ENCODE peak calls at places on chromosomes 16 and 17, in five cellular contexts. One of them, this sample, is unnamed.
A peak's percentile ranks its signal among the peaks of the same experiment; 100 is the strongest.

GRCh38 chr16:15993541-15993940 is 44.1 kb downstream of the ABCC1 start:
- DNase-seq in Peyer's patch: no peak
- DNase-seq in upper lobe of left lung: no peak
- DNase-seq in left ventricle myocardium inferior: no peak
- DNase-seq in WERI-Rb-1: no peak
- DNase-seq in this sample: no peak

GRCh38 chr17:38912221-38912813 is 13.1 kb upstream of the LASP1NB start:
- DNase-seq in Peyer's patch: peak; percentile 47
- DNase-seq in upper lobe of left lung: peak; percentile 60
- DNase-seq in left ventricle myocardium inferior: peak; percentile 80
- DNase-seq in WERI-Rb-1: no peak
- DNase-seq in this sample: no peak

GRCh38 chr16:84604477-84605013 is 13.3 kb downstream of the COTL1 start:
- DNase-seq in Peyer's patch: no peak
- DNase-seq in upper lobe of left lung: no peak
- DNase-seq in left ventricle myocardium inferior: no peak
- DNase-seq in WERI-Rb-1: no peak
- DNase-seq in this sample: no peak

GRCh38 chr17:75109047-75109406 is 742 bp upstream of the ARMC7 start:
- DNase-seq in Peyer's patch: no peak
- DNase-seq in upper lobe of left lung: no peak
- DNase-seq in left ventricle myocardium inferior: no peak
- DNase-seq in WERI-Rb-1: no peak
- DNase-seq in this sample: no peak

GRCh38 chr17:49600949-49601348 is 25.3 kb downstream of the NXPH3 start:
- DNase-seq in Peyer's patch: no peak
- DNase-seq in upper lobe of left lung: no peak
- DNase-seq in left ventricle myocardium inferior: no peak
- DNase-seq in WERI-Rb-1: no peak
- DNase-seq in this sample: no peak

GRCh38 chr16:56450275-56450889 is 750 bp downstream of the NUDT21 start:
- DNase-seq in Peyer's patch: no peak
- DNase-seq in upper lobe of left lung: no peak
- DNase-seq in left ventricle myocardium inferior: no peak
- DNase-seq in WERI-Rb-1: no peak
- DNase-seq in this sample: peak; percentile 25

GRCh38 chr17:63843387-63844292 is 1.2 kb upstream of the SMARCD2 start:
- DNase-seq in Peyer's patch: peak; percentile 72
- DNase-seq in upper lobe of left lung: no peak
- DNase-seq in left ventricle myocardium inferior: peak; percentile 53
- DNase-seq in WERI-Rb-1: no peak
- DNase-seq in this sample: peak; percentile 32

GRCh38 chr17:61815863-61816523 is 47.3 kb downstream of the BRIP1 start:
- DNase-seq in Peyer's patch: no peak
- DNase-seq in upper lobe of left lung: no peak
- DNase-seq in left ventricle myocardium inferior: no peak
- DNase-seq in WERI-Rb-1: no peak
- DNase-seq in this sample: no peak

GRCh38 chr16:28915181-28915580 is 9.9 kb downstream of the RABEP2 start:
- DNase-seq in Peyer's patch: no peak
- DNase-seq in upper lobe of left lung: no peak
- DNase-seq in left ventricle myocardium inferior: no peak
- DNase-seq in WERI-Rb-1: no peak
- DNase-seq in this sample: no peak

DNA sequence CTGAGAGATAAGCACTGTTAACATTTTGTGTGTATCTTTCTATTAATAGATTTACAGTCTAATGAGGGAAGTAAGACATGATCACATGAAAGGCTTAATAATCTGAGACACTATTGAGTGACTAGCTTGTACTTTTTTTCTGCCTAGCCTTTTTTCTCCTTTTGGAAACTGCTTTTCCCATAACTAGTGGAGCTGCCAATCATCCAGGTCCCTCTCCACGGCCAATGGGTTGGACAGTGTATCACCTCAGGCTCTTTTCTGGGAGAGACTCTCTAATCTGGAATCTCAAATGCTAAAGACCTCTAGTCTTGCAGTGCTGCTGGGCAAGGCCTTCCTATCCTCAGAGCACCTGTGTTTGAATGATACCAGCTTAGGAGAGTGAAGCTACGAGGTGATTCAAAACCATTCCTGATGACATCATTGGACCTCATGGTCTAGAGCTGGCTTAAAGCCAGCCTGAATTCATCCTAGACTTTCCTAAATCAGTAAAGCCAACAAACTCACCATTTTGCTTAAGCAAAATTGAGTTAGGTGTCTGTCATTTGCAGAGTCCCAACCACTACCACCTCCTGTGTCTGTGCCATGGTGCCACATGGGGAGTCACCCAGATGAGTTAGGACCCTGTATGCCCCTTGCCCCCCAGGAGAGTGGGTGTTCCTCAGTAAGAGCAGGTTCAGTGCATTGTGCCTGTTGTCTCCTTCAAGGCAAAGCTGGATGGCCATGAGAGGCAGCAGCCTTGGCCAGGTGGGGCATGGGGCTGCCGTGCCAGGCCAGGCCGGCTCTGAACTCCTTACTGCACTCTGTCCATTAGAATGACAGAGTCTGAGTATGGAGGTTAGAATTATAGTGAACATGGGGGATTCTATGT is 62.9 kb downstream of the SPECC1 start:
- DNase-seq in Peyer's patch: no peak
- DNase-seq in upper lobe of left lung: peak; percentile 54
- DNase-seq in left ventricle myocardium inferior: no peak
- DNase-seq in WERI-Rb-1: no peak
- DNase-seq in this sample: no peak
- H3K27ac ChIP-seq in Peyer's patch: peak overlapping the region; percentile 18
- H3K27ac ChIP-seq in upper lobe of left lung: no peak overlapping the region
- H3K27ac ChIP-seq in left ventricle myocardium inferior: peak overlapping the region; percentile 72
- H3K27ac ChIP-seq in WERI-Rb-1: no peak overlapping the region
- H3K27ac ChIP-seq in this sample: no peak overlapping the region

GRCh38 chr16:4826980-4827379 is 20.1 kb downstream of the GLYR1 start:
- DNase-seq in Peyer's patch: no peak
- DNase-seq in upper lobe of left lung: no peak
- DNase-seq in left ventricle myocardium inferior: peak; percentile 50
- DNase-seq in WERI-Rb-1: no peak
- DNase-seq in this sample: no peak
- H3K27ac ChIP-seq in Peyer's patch: no peak overlapping the region
- H3K27ac ChIP-seq in upper lobe of left lung: no peak overlapping the region
- H3K27ac ChIP-seq in left ventricle myocardium inferior: peak overlapping the region; percentile 93
- H3K27ac ChIP-seq in WERI-Rb-1: peak overlapping the region; percentile 28
- H3K27ac ChIP-seq in this sample: no peak overlapping the region

GRCh38 chr17:70989301-70989700 is 820.0 kb downstream of the KCNJ2 start:
- DNase-seq in Peyer's patch: no peak
- DNase-seq in upper lobe of left lung: no peak
- DNase-seq in left ventricle myocardium inferior: no peak
- DNase-seq in WERI-Rb-1: no peak
- DNase-seq in this sample: no peak

GRCh38 chr17:70984873-70985272 is 815.5 kb downstream of the KCNJ2 start:
- DNase-seq in Peyer's patch: no peak
- DNase-seq in upper lobe of left lung: no peak
- DNase-seq in left ventricle myocardium inferior: no peak
- DNase-seq in WERI-Rb-1: no peak
- DNase-seq in this sample: no peak

DNA sequence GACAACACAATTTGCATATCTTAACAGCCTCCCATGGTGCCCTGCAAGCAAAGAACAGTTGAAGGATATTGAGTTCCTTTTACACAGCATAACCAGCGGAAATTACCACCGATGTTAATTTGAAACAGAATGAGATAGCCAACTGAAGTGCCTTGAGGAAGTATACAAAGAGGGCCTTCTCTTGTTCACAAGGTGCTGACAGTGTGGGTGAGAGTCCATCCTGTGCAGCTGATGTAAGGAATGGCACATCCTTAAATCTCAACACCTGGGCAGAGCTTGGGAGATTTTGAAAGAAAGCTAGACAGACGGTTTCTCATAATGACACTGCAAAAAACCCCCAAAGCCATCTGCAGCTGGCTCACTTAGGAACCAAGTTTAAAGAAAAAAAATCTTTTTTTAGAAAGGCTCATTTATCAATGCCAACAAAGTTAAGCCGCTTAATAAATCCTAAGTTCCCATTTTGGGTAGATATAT is 818.6 kb downstream of the KCNJ2 start:
- DNase-seq in Peyer's patch: no peak
- DNase-seq in upper lobe of left lung: no peak
- DNase-seq in left ventricle myocardium inferior: no peak
- DNase-seq in WERI-Rb-1: no peak
- DNase-seq in this sample: no peak
- H3K27ac ChIP-seq in Peyer's patch: no peak overlapping the region
- H3K27ac ChIP-seq in upper lobe of left lung: no peak overlapping the region
- H3K27ac ChIP-seq in left ventricle myocardium inferior: no peak overlapping the region
- H3K27ac ChIP-seq in WERI-Rb-1: no peak overlapping the region
- H3K27ac ChIP-seq in this sample: no peak overlapping the region

DNA sequence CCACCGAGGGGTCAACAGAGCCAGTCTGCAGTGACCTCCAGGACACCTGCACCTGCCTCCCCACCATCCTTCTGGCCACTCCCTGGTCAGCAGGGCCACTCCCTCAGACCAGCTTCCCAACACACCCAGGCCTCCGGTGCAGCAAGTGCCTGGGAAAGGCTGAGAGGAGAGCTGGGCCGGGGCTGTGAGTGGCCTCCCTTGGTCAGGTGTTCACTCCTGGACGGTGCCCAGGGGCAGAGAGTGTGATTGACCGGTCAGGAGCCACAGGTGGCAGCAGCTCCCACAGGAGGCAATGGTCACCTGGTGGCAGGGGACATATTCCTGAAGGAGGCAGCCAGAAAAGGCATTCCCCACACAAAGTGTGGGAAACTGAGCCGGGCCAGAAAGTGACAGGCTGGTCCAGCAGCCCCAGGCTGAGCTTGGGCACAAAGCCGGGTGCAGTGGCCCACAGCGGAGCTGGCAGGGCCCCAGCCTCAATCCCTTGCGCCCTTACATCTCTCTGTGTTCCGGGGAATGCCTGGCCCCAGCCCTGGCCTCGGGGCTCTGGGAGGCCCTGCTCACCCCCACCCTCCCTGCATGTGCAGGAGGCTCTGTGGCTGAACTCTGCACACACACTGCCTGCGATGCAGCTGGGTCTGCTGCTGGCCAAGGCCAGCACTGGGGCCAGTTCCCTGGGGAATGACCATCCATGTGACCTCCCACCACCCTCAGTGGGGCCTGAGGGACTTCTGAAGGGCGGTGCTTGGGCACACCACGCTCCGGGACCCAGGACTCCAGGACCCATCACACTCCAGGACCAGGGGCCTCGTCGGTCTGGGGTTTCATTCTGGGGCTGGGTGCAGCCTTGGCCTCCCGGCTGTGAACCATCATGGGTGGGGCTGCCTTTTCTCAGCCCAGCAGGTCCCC is 1.2 kb upstream of the C17orf99 start:
- DNase-seq in Peyer's patch: peak; percentile 57
- DNase-seq in upper lobe of left lung: peak; percentile 80
- DNase-seq in left ventricle myocardium inferior: no peak
- DNase-seq in WERI-Rb-1: no peak
- DNase-seq in this sample: no peak
- H3K27ac ChIP-seq in Peyer's patch: peak overlapping the region; percentile 62
- H3K27ac ChIP-seq in upper lobe of left lung: peak overlapping the region; percentile 80
- H3K27ac ChIP-seq in left ventricle myocardium inferior: peak overlapping the region; percentile 90
- H3K27ac ChIP-seq in WERI-Rb-1: no peak overlapping the region
- H3K27ac ChIP-seq in this sample: no peak overlapping the region

This sample was measured in CD4-positive, CD25-positive, alpha-beta regulatory T cell.